ENCODE peak calls at places on chromosomes 5 and 9, in eight cellular contexts. One of them, this sample, is unnamed.

GRCh38 chr9:73210886-73211285 is 59.2 kb downstream of the ANXA1 start:
- DNase-seq in GM20000: no peak
- DNase-seq in RWPE1: no peak
- DNase-seq in cardiac muscle cell: no peak
- DNase-seq in GM10248: no peak
- DNase-seq in progenitor cell of endocrine pancreas: no peak
- DNase-seq in CD8-positive, alpha-beta T cell: no peak
- DNase-seq in endothelial cell: no peak
- DNase-seq in this sample: no peak

GRCh38 chr5:90878549-90879196 is 320.1 kb downstream of the ADGRV1 start:
- DNase-seq in cardiac muscle cell: peak
- DNase-seq in endothelial cell: no peak
- DNase-seq in GM10248: no peak
- DNase-seq in progenitor cell of endocrine pancreas: no peak
- DNase-seq in GM20000: no peak
- DNase-seq in RWPE1: peak
- DNase-seq in CD8-positive, alpha-beta T cell: no peak
- DNase-seq in this sample: no peak

GRCh38 chr9:80775515-80775914 is 913.8 kb downstream of the TLE1 start:
- DNase-seq in GM10248: no peak
- DNase-seq in cardiac muscle cell: no peak
- DNase-seq in endothelial cell: no peak
- DNase-seq in progenitor cell of endocrine pancreas: no peak
- DNase-seq in RWPE1: no peak
- DNase-seq in GM20000: no peak
- DNase-seq in CD8-positive, alpha-beta T cell: no peak
- DNase-seq in this sample: no peak

GRCh38 chr5:132876020-132876759 is 2.7 kb downstream of the LEAP2 start:
- DNase-seq in cardiac muscle cell: no peak
- DNase-seq in CD8-positive, alpha-beta T cell: no peak
- DNase-seq in endothelial cell: no peak
- DNase-seq in progenitor cell of endocrine pancreas: no peak
- DNase-seq in RWPE1: no peak
- DNase-seq in GM10248: no peak
- DNase-seq in GM20000: no peak
- DNase-seq in this sample: no peak

GRCh38 chr9:98479449-98479848 is 224.0 kb upstream of the TBC1D2 start:
- DNase-seq in GM10248: no peak
- DNase-seq in RWPE1: no peak
- DNase-seq in GM20000: no peak
- DNase-seq in progenitor cell of endocrine pancreas: no peak
- DNase-seq in endothelial cell: no peak
- DNase-seq in cardiac muscle cell: no peak
- DNase-seq in CD8-positive, alpha-beta T cell: no peak
- DNase-seq in this sample: no peak

GRCh38 chr5:113452941-113453340 is 18.2 kb upstream of the TSSK1B start:
- DNase-seq in RWPE1: no peak
- DNase-seq in CD8-positive, alpha-beta T cell: no peak
- DNase-seq in endothelial cell: no peak
- DNase-seq in progenitor cell of endocrine pancreas: no peak
- DNase-seq in GM20000: no peak
- DNase-seq in cardiac muscle cell: no peak
- DNase-seq in GM10248: no peak
- DNase-seq in this sample: no peak

GRCh38 chr9:29200650-29201049 is 1627.4 kb upstream of the C9orf72 start:
- DNase-seq in progenitor cell of endocrine pancreas: no peak
- DNase-seq in GM10248: no peak
- DNase-seq in RWPE1: no peak
- DNase-seq in GM20000: no peak
- DNase-seq in CD8-positive, alpha-beta T cell: no peak
- DNase-seq in endothelial cell: no peak
- DNase-seq in cardiac muscle cell: no peak
- DNase-seq in this sample: no peak

GRCh38 chr5:113020461-113021273 is 44.1 kb downstream of the DCP2 start:
- DNase-seq in GM10248: no peak
- DNase-seq in GM20000: no peak
- DNase-seq in progenitor cell of endocrine pancreas: no peak
- DNase-seq in endothelial cell: no peak
- DNase-seq in CD8-positive, alpha-beta T cell: no peak
- DNase-seq in RWPE1: peak
- DNase-seq in cardiac muscle cell: peak
- DNase-seq in this sample: no peak

GRCh38 chr5:1468247-1468612 is 23.0 kb upstream of the SLC6A3 start:
- DNase-seq in CD8-positive, alpha-beta T cell: peak
- DNase-seq in cardiac muscle cell: peak
- DNase-seq in GM10248: no peak
- DNase-seq in progenitor cell of endocrine pancreas: peak
- DNase-seq in GM20000: no peak
- DNase-seq in RWPE1: no peak
- DNase-seq in endothelial cell: peak
- DNase-seq in this sample: peak

GRCh38 chr9:135519179-135519971 is 1.9 kb upstream of the LCN1 start:
- DNase-seq in progenitor cell of endocrine pancreas: no peak
- DNase-seq in CD8-positive, alpha-beta T cell: no peak
- DNase-seq in GM10248: no peak
- DNase-seq in endothelial cell: no peak
- DNase-seq in GM20000: no peak
- DNase-seq in RWPE1: no peak
- DNase-seq in cardiac muscle cell: no peak
- DNase-seq in this sample: no peak

GRCh38 chr5:32677023-32677422 is 34.1 kb upstream of the NPR3 start:
- DNase-seq in cardiac muscle cell: no peak
- DNase-seq in GM20000: no peak
- DNase-seq in progenitor cell of endocrine pancreas: no peak
- DNase-seq in GM10248: no peak
- DNase-seq in RWPE1: no peak
- DNase-seq in CD8-positive, alpha-beta T cell: no peak
- DNase-seq in endothelial cell: no peak
- DNase-seq in this sample: no peak

GRCh38 chr9:125649315-125649714 is 57.7 kb downstream of the MAPKAP1 start:
- DNase-seq in RWPE1: peak
- DNase-seq in endothelial cell: no peak
- DNase-seq in GM20000: no peak
- DNase-seq in progenitor cell of endocrine pancreas: no peak
- DNase-seq in cardiac muscle cell: peak
- DNase-seq in CD8-positive, alpha-beta T cell: no peak
- DNase-seq in GM10248: no peak
- DNase-seq in this sample: no peak

GRCh38 chr5:55039843-55040242 is 15.8 kb downstream of the GZMK start:
- DNase-seq in endothelial cell: no peak
- DNase-seq in CD8-positive, alpha-beta T cell: no peak
- DNase-seq in cardiac muscle cell: no peak
- DNase-seq in RWPE1: no peak
- DNase-seq in GM20000: no peak
- DNase-seq in GM10248: no peak
- DNase-seq in progenitor cell of endocrine pancreas: no peak
- DNase-seq in this sample: no peak

GRCh38 chr9:136554870-136555269 is 9.0 kb upstream of the NOTCH1 start:
- DNase-seq in progenitor cell of endocrine pancreas: no peak
- DNase-seq in endothelial cell: no peak
- DNase-seq in GM20000: no peak
- DNase-seq in GM10248: no peak
- DNase-seq in CD8-positive, alpha-beta T cell: no peak
- DNase-seq in RWPE1: no peak
- DNase-seq in cardiac muscle cell: no peak
- DNase-seq in this sample: no peak

GRCh38 chr9:134496413-134497282 is 145.0 kb upstream of the COL5A1 start:
- DNase-seq in GM20000: no peak
- DNase-seq in progenitor cell of endocrine pancreas: no peak
- DNase-seq in CD8-positive, alpha-beta T cell: no peak
- DNase-seq in GM10248: no peak
- DNase-seq in endothelial cell: no peak
- DNase-seq in RWPE1: no peak
- DNase-seq in cardiac muscle cell: peak
- DNase-seq in this sample: no peak

GRCh38 chr5:666816-667498 is 26.2 kb downstream of the TPPP start:
- DNase-seq in CD8-positive, alpha-beta T cell: no peak
- DNase-seq in endothelial cell: no peak
- DNase-seq in GM20000: no peak
- DNase-seq in progenitor cell of endocrine pancreas: no peak
- DNase-seq in cardiac muscle cell: no peak
- DNase-seq in GM10248: no peak
- DNase-seq in RWPE1: no peak
- DNase-seq in this sample: no peak

GRCh38 chr5:88708021-88708420 is 175.0 kb downstream of the MEF2C start:
- DNase-seq in CD8-positive, alpha-beta T cell: no peak
- DNase-seq in cardiac muscle cell: no peak
- DNase-seq in GM20000: no peak
- DNase-seq in progenitor cell of endocrine pancreas: no peak
- DNase-seq in endothelial cell: no peak
- DNase-seq in GM10248: no peak
- DNase-seq in RWPE1: no peak
- DNase-seq in this sample: no peak

GRCh38 chr9:96022445-96023031 is 147.0 kb downstream of the ERCC6L2 start:
- DNase-seq in cardiac muscle cell: no peak
- DNase-seq in GM10248: peak
- DNase-seq in GM20000: peak
- DNase-seq in endothelial cell: peak
- DNase-seq in progenitor cell of endocrine pancreas: no peak
- DNase-seq in RWPE1: no peak
- DNase-seq in CD8-positive, alpha-beta T cell: peak
- DNase-seq in this sample: peak

GRCh38 chr5:151451626-151452520 is 4.5 kb downstream of the SLC36A1 start:
- DNase-seq in GM20000: peak
- DNase-seq in cardiac muscle cell: peak
- DNase-seq in GM10248: peak
- DNase-seq in endothelial cell: no peak
- DNase-seq in RWPE1: peak
- DNase-seq in progenitor cell of endocrine pancreas: no peak
- DNase-seq in CD8-positive, alpha-beta T cell: no peak
- DNase-seq in this sample: no peak

GRCh38 chr5:11449217-11449616 is 455.0 kb downstream of the CTNND2 start:
- DNase-seq in progenitor cell of endocrine pancreas: no peak
- DNase-seq in cardiac muscle cell: no peak
- DNase-seq in CD8-positive, alpha-beta T cell: no peak
- DNase-seq in GM20000: no peak
- DNase-seq in GM10248: no peak
- DNase-seq in RWPE1: no peak
- DNase-seq in endothelial cell: no peak
- DNase-seq in this sample: no peak

DNA sequence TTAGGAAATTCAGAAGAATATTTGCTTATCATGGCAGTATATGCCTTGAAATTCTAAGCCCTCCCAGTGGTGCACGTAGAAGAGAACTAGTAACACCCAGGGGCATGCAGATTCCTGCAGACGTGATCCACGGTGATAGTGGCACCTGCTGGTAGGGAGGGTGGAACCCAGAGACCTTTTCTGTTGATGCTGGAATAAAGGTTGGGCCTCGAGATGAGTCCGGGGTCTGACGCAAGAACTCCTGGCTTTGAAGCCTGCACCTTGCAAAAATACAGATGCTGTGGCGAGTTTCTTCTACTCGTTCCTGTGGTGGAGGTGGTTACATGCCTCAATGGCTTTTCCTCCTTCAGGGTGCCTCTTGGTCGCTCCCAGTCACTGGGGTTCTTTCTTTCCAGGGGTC is 39.5 kb upstream of the PHF2 start:
- DNase-seq in CD8-positive, alpha-beta T cell: no peak
- DNase-seq in cardiac muscle cell: no peak
- DNase-seq in GM20000: no peak
- DNase-seq in progenitor cell of endocrine pancreas: no peak
- DNase-seq in GM10248: no peak
- DNase-seq in endothelial cell: no peak
- DNase-seq in RWPE1: no peak
- DNase-seq in this sample: no peak
- TF ChIP-seq CTCF in CD8-positive, alpha-beta T cell: no peak
- TF ChIP-seq CTCF in cardiac muscle cell: no peak
- TF ChIP-seq CTCF in GM20000: no peak
- TF ChIP-seq CTCF in progenitor cell of endocrine pancreas: no peak
- TF ChIP-seq CTCF in GM10248: peak
- TF ChIP-seq CTCF in endothelial cell: no peak
- TF ChIP-seq CTCF in RWPE1: no peak
- TF ChIP-seq CTCF in this sample: no peak

GRCh38 chr5:169335806-169336205 is 34.9 kb upstream of the SLIT3 start:
- DNase-seq in progenitor cell of endocrine pancreas: no peak
- DNase-seq in GM20000: no peak
- DNase-seq in RWPE1: no peak
- DNase-seq in endothelial cell: no peak
- DNase-seq in GM10248: no peak
- DNase-seq in cardiac muscle cell: no peak
- DNase-seq in CD8-positive, alpha-beta T cell: no peak
- DNase-seq in this sample: no peak

GRCh38 chr5:169336234-169336633 is 35.3 kb upstream of the SLIT3 start:
- DNase-seq in progenitor cell of endocrine pancreas: no peak
- DNase-seq in GM20000: no peak
- DNase-seq in GM10248: no peak
- DNase-seq in cardiac muscle cell: no peak
- DNase-seq in endothelial cell: no peak
- DNase-seq in CD8-positive, alpha-beta T cell: no peak
- DNase-seq in RWPE1: no peak
- DNase-seq in this sample: no peak

GRCh38 chr5:169328401-169328800 is 27.5 kb upstream of the SLIT3 start:
- DNase-seq in CD8-positive, alpha-beta T cell: no peak
- DNase-seq in GM10248: no peak
- DNase-seq in progenitor cell of endocrine pancreas: no peak
- DNase-seq in GM20000: no peak
- DNase-seq in RWPE1: no peak
- DNase-seq in endothelial cell: no peak
- DNase-seq in cardiac muscle cell: no peak
- DNase-seq in this sample: no peak

GRCh38 chr5:169331292-169331852 is 30.4 kb upstream of the SLIT3 start:
- DNase-seq in RWPE1: no peak
- DNase-seq in GM20000: no peak
- DNase-seq in GM10248: no peak
- DNase-seq in cardiac muscle cell: peak
- DNase-seq in progenitor cell of endocrine pancreas: no peak
- DNase-seq in CD8-positive, alpha-beta T cell: no peak
- DNase-seq in endothelial cell: no peak
- DNase-seq in this sample: no peak
- TF ChIP-seq CTCF in RWPE1: no peak
- TF ChIP-seq CTCF in GM20000: no peak
- TF ChIP-seq CTCF in GM10248: no peak
- TF ChIP-seq CTCF in cardiac muscle cell: peak
- TF ChIP-seq CTCF in progenitor cell of endocrine pancreas: no peak
- TF ChIP-seq CTCF in CD8-positive, alpha-beta T cell: no peak
- TF ChIP-seq CTCF in endothelial cell: no peak
- TF ChIP-seq CTCF in this sample: no peak

DNA sequence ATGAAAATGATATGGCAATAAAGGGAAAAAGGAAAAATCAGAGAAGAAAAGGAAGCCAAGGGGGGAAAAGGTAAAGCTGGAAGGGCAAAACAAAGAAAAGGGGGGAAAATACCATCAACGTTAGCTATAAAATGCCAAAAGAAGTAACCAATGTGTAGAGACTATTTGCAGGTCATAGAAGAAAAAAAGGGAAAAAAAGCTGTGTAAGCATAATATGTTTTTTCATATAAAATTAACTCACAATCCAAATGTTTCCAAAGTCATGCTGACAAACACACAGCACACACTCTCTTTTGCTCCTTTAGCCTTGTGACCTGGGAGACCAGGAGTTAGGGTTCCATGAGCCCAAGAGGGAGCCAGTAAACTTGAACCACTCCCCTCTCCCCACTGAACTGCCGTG is 18.2 kb downstream of the FBN2 start:
- DNase-seq in progenitor cell of endocrine pancreas: no peak
- DNase-seq in cardiac muscle cell: no peak
- DNase-seq in CD8-positive, alpha-beta T cell: no peak
- DNase-seq in GM20000: no peak
- DNase-seq in endothelial cell: no peak
- DNase-seq in GM10248: no peak
- DNase-seq in RWPE1: no peak
- DNase-seq in this sample: no peak
- TF ChIP-seq CTCF in progenitor cell of endocrine pancreas: no peak
- TF ChIP-seq CTCF in cardiac muscle cell: no peak
- TF ChIP-seq CTCF in CD8-positive, alpha-beta T cell: no peak
- TF ChIP-seq CTCF in GM20000: no peak
- TF ChIP-seq CTCF in endothelial cell: no peak
- TF ChIP-seq CTCF in GM10248: no peak
- TF ChIP-seq CTCF in RWPE1: no peak
- TF ChIP-seq CTCF in this sample: no peak

GRCh38 chr9:86557063-86557766 is 203.0 kb upstream of the TUT7 start:
- DNase-seq in GM20000: no peak
- DNase-seq in endothelial cell: no peak
- DNase-seq in progenitor cell of endocrine pancreas: no peak
- DNase-seq in CD8-positive, alpha-beta T cell: no peak
- DNase-seq in cardiac muscle cell: peak
- DNase-seq in RWPE1: peak
- DNase-seq in GM10248: no peak
- DNase-seq in this sample: no peak
- TF ChIP-seq CTCF in GM20000: no peak
- TF ChIP-seq CTCF in endothelial cell: no peak
- TF ChIP-seq CTCF in progenitor cell of endocrine pancreas: no peak
- TF ChIP-seq CTCF in CD8-positive, alpha-beta T cell: no peak
- TF ChIP-seq CTCF in cardiac muscle cell: no peak
- TF ChIP-seq CTCF in RWPE1: no peak
- TF ChIP-seq CTCF in GM10248: no peak
- TF ChIP-seq CTCF in this sample: no peak

This sample was measured in neural crest cell.